ENCODE peak calls at places on chromosomes 12 and 14, in seven cellular contexts. A is fibroblast of mammary gland; E is HTR-8/SVneo; K is WERI-Rb-1; R is activated naive CD8-positive, alpha-beta T cell treated with anti-CD3 and anti-CD28 coated beads, Interleukin-2, amount 50 U/mL, for 24 hours; L is HFF-Myc; J is tibial nerve. U is an unnamed sample.

GRCh38 chr12:92743026-92743425 is 40.2 kb downstream of the PLEKHG7 start:
- DNase-seq in A (no peak), E (no peak), K (no peak), R (no peak), L (no peak), J (no peak), U (no peak)

GRCh38 chr12:31230004-31230403 is 95.9 kb downstream of the SINHCAF start:
- DNase-seq in A (no peak), E (no peak), K (no peak), R (no peak), L (no peak), J (no peak), U (no peak)

GRCh38 chr12:49507139-49507538 is 31.7 kb upstream of the KCNH3 start:
- DNase-seq in A (peak), E (peak), K (no peak), R (no peak), L (peak), J (no peak), U (peak)

GRCh38 chr12:46266382-46266791 is 2.5 kb downstream of the SLC38A1 start:
- DNase-seq in A (peak), E (no peak), K (peak), R (peak), L (peak), J (no peak), U (no peak)

GRCh38 chr14:61111145-61112130 is 130.4 kb downstream of the SLC38A6 start:
- DNase-seq in A (no peak), E (no peak), K (no peak), R (no peak), L (no peak), J (no peak), U (no peak)

GRCh38 chr12:92735131-92735721 is 32.4 kb downstream of the PLEKHG7 start:
- DNase-seq in A (peak), E (peak), K (no peak), R (no peak), L (peak), J (no peak), U (no peak)

GRCh38 chr14:99731536-99732435 is 47.7 kb downstream of the CYP46A1 start:
- DNase-seq in A (no peak), E (no peak), K (peak), R (no peak), L (no peak), J (peak), U (no peak)

GRCh38 chr12:52210186-52210924 is 18.5 kb upstream of the KRT80 start:
- DNase-seq in A (peak), E (no peak), K (peak), R (no peak), L (no peak), J (peak), U (no peak)

GRCh38 chr14:23285530-23286019 is 357 bp downstream of the HOMEZ start:
- DNase-seq in A (no peak), E (no peak), K (no peak), R (no peak), L (no peak), J (no peak), U (no peak)

GRCh38 chr12:89863968-89864367 is 155.3 kb upstream of the ATP2B1 start:
- DNase-seq in A (no peak), E (no peak), K (no peak), R (no peak), L (no peak), J (no peak), U (no peak)

GRCh38 chr12:123995023-123995422 is 22.0 kb downstream of the ZNF664 start:
- DNase-seq in A (peak), E (no peak), K (no peak), R (no peak), L (peak), J (no peak), U (no peak)

GRCh38 chr14:30482270-30482669 is 76.7 kb upstream of the G2E3 start:
- DNase-seq in A (no peak), E (no peak), K (no peak), R (no peak), L (no peak), J (no peak), U (no peak)

GRCh38 chr12:124543052-124543590 is 24.3 kb downstream of the NCOR2 start:
- DNase-seq in A (no peak), E (no peak), K (no peak), R (no peak), L (no peak), J (no peak), U (no peak)

GRCh38 chr12:119153477-119154434 is 25.0 kb upstream of the HSPB8 start:
- DNase-seq in A (peak), E (no peak), K (no peak), R (peak), L (no peak), J (no peak), U (peak)

GRCh38 chr12:93089805-93090569 is 160.9 kb upstream of the EEA1 start:
- DNase-seq in A (peak), E (no peak), K (no peak), R (no peak), L (peak), J (no peak), U (peak)

GRCh38 chr14:47442206-47442605 is 233.2 kb downstream of the MDGA2 start:
- DNase-seq in A (peak), E (peak), K (peak), R (no peak), L (no peak), J (no peak), U (peak)

GRCh38 chr12:120971299-120972180 is 6.8 kb upstream of the HNF1A start:
- DNase-seq in A (peak), E (peak), K (peak), R (peak), L (peak), J (no peak), U (peak)

U was measured in HCT116.